ENCODE peak calls at places on chromosomes 3 and 15, in four cellular contexts. X is MM.1S, R is BJ, E is sigmoid colon. G is an unnamed sample.

GRCh38 chr15:44598892-44599291 is 61.9 kb downstream of the EIF3J start:
- DNase-seq in X (no peak), R (no peak), E (no peak), G (no peak)

GRCh38 chr3:78642471-78642870 is 1125.3 kb downstream of the ROBO1 start:
- DNase-seq in X (no peak), R (no peak), E (no peak), G (no peak)

GRCh38 chr3:127962937-127963336 is 47.9 kb downstream of the KBTBD12 start:
- DNase-seq in X (peak), R (no peak), E (no peak), G (no peak)

GRCh38 chr3:160130950-160131349 is 94.3 kb upstream of the C3orf80 start:
- DNase-seq in X (no peak), R (no peak), E (no peak), G (no peak)

GRCh38 chr15:101675015-101675414 is 22.8 kb upstream of the TM2D3 start:
- DNase-seq in X (no peak), R (peak), E (no peak), G (no peak)

GRCh38 chr3:48420561-48420960 is 9.3 kb downstream of the PLXNB1 start:
- DNase-seq in X (no peak), R (no peak), E (no peak), G (no peak)

GRCh38 chr15:32828507-32829186 is 110.8 kb downstream of the GREM1 start:
- DNase-seq in X (no peak), R (peak), E (no peak), G (no peak)

GRCh38 chr3:72232777-72233176 is 447.8 kb upstream of the PROK2 start:
- DNase-seq in X (no peak), R (no peak), E (no peak), G (no peak)

GRCh38 chr3:170064108-170064507 is 26.3 kb downstream of the GPR160 start:
- DNase-seq in X (no peak), R (no peak), E (no peak), G (no peak)

GRCh38 chr15:51103330-51103729 is 8.6 kb upstream of the TNFAIP8L3 start:
- DNase-seq in X (no peak), R (no peak), E (no peak), G (no peak)

GRCh38 chr3:170740726-170741591 is 129.0 kb downstream of the RPL22L1 start:
- DNase-seq in X (no peak), R (peak), E (peak), G (no peak)

GRCh38 chr15:53918180-53919079 is 59.8 kb upstream of the UNC13C start:
- DNase-seq in X (peak), R (no peak), E (no peak), G (no peak)

GRCh38 chr3:16508242-16508575 is 5.3 kb downstream of the RFTN1 start:
- DNase-seq in X (no peak), R (no peak), E (no peak), G (no peak)
- H3K4me3 ChIP-seq in X (no peak), R (no peak), E (no peak), G (no peak)

GRCh38 chr15:69119016-69119415 is 41.4 kb upstream of the GLCE start:
- DNase-seq in X (no peak), R (no peak), E (no peak), G (no peak)

GRCh38 chr15:69116391-69116790 is 44.0 kb upstream of the GLCE start:
- DNase-seq in X (no peak), R (no peak), E (no peak), G (no peak)

GRCh38 chr15:69119692-69120395 is 40.6 kb upstream of the GLCE start:
- DNase-seq in X (no peak), R (no peak), E (no peak), G (no peak)

GRCh38 chr15:69118089-69118488 is 42.3 kb upstream of the GLCE start:
- DNase-seq in X (no peak), R (no peak), E (no peak), G (no peak)

DNA sequence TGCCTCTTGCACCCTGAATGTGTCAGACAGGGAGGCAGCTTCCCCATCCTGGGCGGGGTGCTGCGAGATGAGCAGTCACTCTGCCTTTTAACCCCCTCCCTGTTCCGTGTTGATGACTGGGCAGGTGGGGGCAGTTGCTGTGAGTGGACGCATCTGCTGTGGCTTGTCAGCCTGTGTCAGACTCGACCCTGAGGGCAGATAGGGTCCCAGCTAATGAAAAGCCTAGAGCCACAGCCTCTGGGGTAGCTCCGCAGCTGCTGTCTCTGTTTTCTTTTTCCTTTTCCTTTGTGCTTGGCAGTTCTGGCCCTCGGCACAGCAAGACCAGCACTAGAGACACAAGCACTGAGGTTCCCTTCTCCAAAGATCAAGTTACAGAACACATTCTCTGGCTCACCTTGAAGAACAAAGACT is 43.0 kb upstream of the GLCE start:
- DNase-seq in X (no peak), R (no peak), E (no peak), G (no peak)
- H3K4me3 ChIP-seq in X (no peak), R (no peak), E (no peak), G (no peak)

DNA sequence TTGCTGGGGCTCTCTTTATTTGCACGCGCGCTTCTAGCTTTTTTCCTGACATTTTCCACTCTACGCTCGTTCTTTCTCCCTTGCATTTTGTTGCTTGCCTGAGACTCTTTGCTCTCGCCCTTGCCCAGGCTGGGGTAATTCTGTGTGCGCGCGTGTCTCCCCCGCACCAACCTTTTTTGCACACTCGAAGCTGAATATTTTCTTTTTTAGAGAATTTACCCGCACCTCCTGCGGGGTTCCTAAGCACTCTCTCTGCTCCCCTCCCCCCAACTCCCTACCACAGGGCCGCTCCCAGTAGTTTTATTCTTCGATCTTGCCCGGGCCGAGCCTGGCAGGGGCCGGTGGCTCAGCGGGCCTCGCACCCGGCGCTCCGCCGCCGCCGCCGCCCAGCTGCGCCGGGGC is 732 bp downstream of the FAM43A start:
- DNase-seq in X (no peak), R (no peak), E (no peak), G (no peak)
- H3K4me3 ChIP-seq in X (peak), R (peak), E (peak), G (no peak)

GRCh38 chr15:39783244-39783820 is 691 bp upstream of the FSIP1 start:
- DNase-seq in X (peak), R (no peak), E (no peak), G (no peak)

GRCh38 chr15:39784125-39784524 is 1.5 kb upstream of the FSIP1 start:
- DNase-seq in X (no peak), R (no peak), E (no peak), G (no peak)

GRCh38 chr15:39785139-39785538 is 2.5 kb upstream of the FSIP1 start:
- DNase-seq in X (peak), R (no peak), E (no peak), G (no peak)

GRCh38 chr15:39785806-39786205 is 3.2 kb upstream of the FSIP1 start:
- DNase-seq in X (peak), R (no peak), E (no peak), G (no peak)

DNA sequence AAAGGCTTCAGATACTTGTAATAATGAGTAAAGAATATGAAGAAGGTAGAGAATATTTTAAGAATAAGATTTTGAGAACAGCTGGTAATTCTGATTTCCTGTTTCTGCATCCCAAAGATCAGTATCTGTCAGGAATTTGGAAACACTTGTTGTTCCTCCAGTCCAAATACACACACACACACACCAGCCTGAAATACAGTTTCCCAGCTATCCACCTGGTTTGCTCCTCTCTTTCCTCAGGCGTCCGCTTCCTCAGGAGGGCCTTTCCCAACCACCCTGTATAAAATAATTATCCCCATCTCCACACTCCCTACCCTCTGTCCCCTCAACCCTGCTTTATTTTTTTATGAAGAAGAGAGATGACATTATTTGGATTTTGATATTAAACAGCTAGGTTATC is 2.0 kb upstream of the FSIP1 start:
- DNase-seq in X (no peak), R (no peak), E (no peak), G (no peak)
- H3K4me3 ChIP-seq in X (peak), R (no peak), E (no peak), G (no peak)

DNA sequence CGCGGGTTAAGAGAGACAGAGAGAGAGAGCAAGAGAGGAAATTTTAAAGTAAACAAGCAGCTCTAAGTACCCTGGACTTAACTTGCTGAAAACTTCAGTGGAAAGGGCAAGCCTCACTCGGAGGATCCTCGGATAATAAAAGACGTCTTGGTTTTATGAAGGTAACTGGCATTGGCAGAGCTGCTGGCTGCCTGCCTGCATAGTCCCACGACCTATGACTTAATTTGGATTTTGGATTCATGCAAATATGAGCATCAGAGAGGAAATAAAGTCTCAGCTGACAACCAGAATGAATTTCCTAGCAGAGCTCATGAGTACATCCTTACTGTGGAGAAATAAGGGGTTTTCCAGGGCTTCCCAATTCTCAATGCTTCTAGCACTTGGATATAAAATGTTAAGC is 95.1 kb upstream of the PDZRN3 start:
- DNase-seq in X (no peak), R (no peak), E (peak), G (no peak)
- H3K4me3 ChIP-seq in X (no peak), R (no peak), E (peak), G (no peak)

GRCh38 chr3:9361691-9362388 is 1.0 kb upstream of the THUMPD3 start:
- DNase-seq in X (no peak), R (no peak), E (no peak), G (no peak)
- H3K4me3 ChIP-seq in X (no peak), R (no peak), E (peak), G (peak)

GRCh38 chr15:38255690-38256089 is 3.1 kb downstream of the SPRED1 start:
- DNase-seq in X (no peak), R (no peak), E (no peak), G (no peak)
- H3K4me3 ChIP-seq in X (no peak), R (peak), E (peak), G (no peak)

GRCh38 chr15:78889000-78889399 is 16.3 kb downstream of the MORF4L1 start:
- DNase-seq in X (no peak), R (no peak), E (no peak), G (no peak)

GRCh38 chr15:78895411-78895810 is 22.7 kb downstream of the MORF4L1 start:
- DNase-seq in X (no peak), R (no peak), E (no peak), G (no peak)

GRCh38 chr15:78898540-78898939 is 25.9 kb downstream of the MORF4L1 start:
- DNase-seq in X (no peak), R (no peak), E (no peak), G (no peak)

GRCh38 chr15:78893538-78893937 is 20.8 kb downstream of the MORF4L1 start:
- DNase-seq in X (no peak), R (no peak), E (no peak), G (no peak)
- H3K4me3 ChIP-seq in X (no peak), R (no peak), E (no peak), G (no peak)

GRCh38 chr3:171862993-171863521 is 19.9 kb downstream of the TMEM212 start:
- DNase-seq in X (no peak), R (peak), E (no peak), G (peak)
- H3K4me3 ChIP-seq in X (no peak), R (no peak), E (no peak), G (no peak)

G was measured in Jurkat, Clone E6-1.